ENCODE peak calls at places on chromosome 18, in seven cellular contexts. O, P, S, K, L, R and X are unnamed samples.

GRCh38 chr18:58649966-58650816 is 21.1 kb upstream of the MALT1 start:
- DNase-seq in O (no peak), P (no peak), S (no peak), K (no peak), L (no peak), R (no peak), X (no peak)

GRCh38 chr18:28365406-28365805 is 188.5 kb upstream of the CDH2 start:
- DNase-seq in O (no peak), P (no peak), S (no peak), K (no peak), L (no peak), R (no peak), X (peak)

GRCh38 chr18:56003009-56003408 is 415.0 kb upstream of the TCF4 start:
- DNase-seq in O (no peak), P (no peak), S (no peak), K (no peak), L (no peak), R (no peak), X (no peak)

GRCh38 chr18:58998421-58999203 is 133.9 kb downstream of the ZNF532 start:
- DNase-seq in O (no peak), P (no peak), S (peak), K (no peak), L (no peak), R (no peak), X (no peak)

GRCh38 chr18:14964002-14964401 is 216.0 kb downstream of the ANKRD30B start:
- DNase-seq in O (no peak), P (no peak), S (no peak), K (no peak), L (no peak), R (no peak), X (no peak)

GRCh38 chr18:26301681-26302080 is 75.4 kb downstream of the TAF4B start:
- DNase-seq in O (no peak), P (no peak), S (no peak), K (no peak), L (no peak), R (no peak), X (no peak)

GRCh38 chr18:78876868-78877267 is 102.8 kb upstream of the SALL3 start:
- DNase-seq in O (no peak), P (no peak), S (no peak), K (no peak), L (no peak), R (no peak), X (no peak)

GRCh38 chr18:58105908-58106673 is 62.1 kb downstream of the NEDD4L start:
- DNase-seq in O (no peak), P (no peak), S (no peak), K (no peak), L (no peak), R (no peak), X (no peak)

GRCh38 chr18:31046916-31047315 is 4.4 kb upstream of the DSC3 start:
- DNase-seq in O (no peak), P (no peak), S (no peak), K (no peak), L (no peak), R (no peak), X (no peak)

GRCh38 chr18:34023471-34023870 is 201.2 kb downstream of the NOL4 start:
- DNase-seq in O (no peak), P (no peak), S (no peak), K (no peak), L (no peak), R (no peak), X (peak)

GRCh38 chr18:27931563-27931962 is 245.4 kb downstream of the CDH2 start:
- DNase-seq in O (no peak), P (no peak), S (no peak), K (no peak), L (no peak), R (no peak), X (no peak)

GRCh38 chr18:51110073-51110797 is 80.2 kb downstream of the SMAD4 start:
- DNase-seq in O (peak), P (peak), S (peak), K (no peak), L (peak), R (peak), X (no peak)

GRCh38 chr18:54774971-54775665 is 53.2 kb upstream of the RAB27B start:
- DNase-seq in O (no peak), P (no peak), S (no peak), K (no peak), L (no peak), R (no peak), X (no peak)

GRCh38 chr18:63844254-63844653 is 43.3 kb upstream of the SERPINB2 start:
- DNase-seq in O (no peak), P (no peak), S (no peak), K (peak), L (no peak), R (no peak), X (no peak)

GRCh38 chr18:75868031-75868430 is 440.5 kb upstream of the SMIM21 start:
- DNase-seq in O (no peak), P (no peak), S (no peak), K (no peak), L (no peak), R (no peak), X (no peak)

GRCh38 chr18:46946656-46947282 is 29.4 kb downstream of the KATNAL2 start:
- DNase-seq in O (peak), P (peak), S (peak), K (no peak), L (peak), R (peak), X (peak)

GRCh38 chr18:50218432-50219197 is 23.7 kb upstream of the MYO5B start:
- DNase-seq in O (peak), P (peak), S (no peak), K (no peak), L (peak), R (no peak), X (no peak)

GRCh38 chr18:6509417-6510198 is 94.9 kb upstream of the L3MBTL4 start:
- DNase-seq in O (no peak), P (no peak), S (no peak), K (no peak), L (no peak), R (peak), X (no peak)

GRCh38 chr18:45343365-45343764 is 271.9 kb upstream of the SLC14A2 start:
- DNase-seq in O (no peak), P (no peak), S (no peak), K (no peak), L (no peak), R (no peak), X (no peak)

GRCh38 chr18:69703461-69703860 is 244.2 kb downstream of the CD226 start:
- DNase-seq in O (no peak), P (no peak), S (no peak), K (no peak), L (no peak), R (no peak), X (no peak)

GRCh38 chr18:75491361-75491760 is 63.9 kb upstream of the SMIM21 start:
- DNase-seq in O (no peak), P (no peak), S (no peak), K (no peak), L (no peak), R (no peak), X (no peak)

GRCh38 chr18:61901334-61901986 is 8.7 kb upstream of the RNF152 start:
- DNase-seq in O (peak), P (peak), S (no peak), K (peak), L (peak), R (no peak), X (peak)

GRCh38 chr18:54712315-54712714 is 116.0 kb upstream of the RAB27B start:
- DNase-seq in O (no peak), P (no peak), S (no peak), K (no peak), L (no peak), R (peak), X (peak)

GRCh38 chr18:74450626-74451025 is 6.5 kb downstream of the DIPK1C start:
- DNase-seq in O (no peak), P (no peak), S (peak), K (no peak), L (no peak), R (no peak), X (no peak)

GRCh38 chr18:3995476-3996102 is 459.5 kb downstream of the DLGAP1 start:
- DNase-seq in O (peak), P (peak), S (no peak), K (peak), L (peak), R (peak), X (peak)

GRCh38 chr18:45108754-45109153 is 428.1 kb downstream of the SETBP1 start:
- DNase-seq in O (no peak), P (no peak), S (no peak), K (no peak), L (no peak), R (no peak), X (no peak)

GRCh38 chr18:72541871-72542690 is 2.1 kb downstream of the CBLN2 start:
- DNase-seq in O (no peak), P (no peak), S (no peak), K (no peak), L (no peak), R (no peak), X (no peak)

GRCh38 chr18:79616651-79617518 is 62.7 kb upstream of the CTDP1 start:
- DNase-seq in O (peak), P (no peak), S (no peak), K (no peak), L (no peak), R (peak), X (no peak)

GRCh38 chr18:22345733-22346132 is 72.0 kb downstream of the CTAGE1 start:
- DNase-seq in O (no peak), P (no peak), S (no peak), K (no peak), L (no peak), R (no peak), X (no peak)

GRCh38 chr18:32446780-32447179 is 23.9 kb downstream of the GAREM1 start:
- DNase-seq in O (no peak), P (no peak), S (no peak), K (peak), L (no peak), R (no peak), X (no peak)

GRCh38 chr18:4450065-4450676 is 4.9 kb downstream of the DLGAP1 start:
- DNase-seq in O (no peak), P (no peak), S (no peak), K (no peak), L (no peak), R (no peak), X (no peak)

GRCh38 chr18:46148810-46149209 is 44.6 kb downstream of the HAUS1 start:
- DNase-seq in O (peak), P (peak), S (no peak), K (peak), L (peak), R (peak), X (no peak)

GRCh38 chr18:69483574-69483973 is 82.9 kb downstream of the DOK6 start:
- DNase-seq in O (no peak), P (no peak), S (no peak), K (no peak), L (no peak), R (no peak), X (no peak)

GRCh38 chr18:57586243-57587049 is at the start of gene FECH:
- DNase-seq in O (peak), P (peak), S (peak), K (peak), L (peak), R (peak), X (peak)

GRCh38 chr18:24560511-24560981 is 100.1 kb downstream of the HRH4 start:
- DNase-seq in O (no peak), P (no peak), S (no peak), K (no peak), L (peak), R (no peak), X (peak)

GRCh38 chr18:32552421-32553030 is 81.8 kb upstream of the GAREM1 start:
- DNase-seq in O (peak), P (peak), S (peak), K (peak), L (peak), R (peak), X (no peak)

GRCh38 chr18:77106331-77106730 is 26.3 kb downstream of the MBP start:
- DNase-seq in O (no peak), P (peak), S (no peak), K (no peak), L (no peak), R (no peak), X (no peak)